ENCODE peak calls at places on chromosomes 6 and 20, in eight cellular contexts. F is tibial nerve, X is left ventricle myocardium inferior, B is Peyer's patch, S is tibial artery, H is SW 1271, U is Daoy, W is HEK293T. Y is an unnamed sample.

GRCh38 chr6:40634429-40634828 is 47.3 kb upstream of the LRFN2 start:
- DNase-seq in X (no peak), B (no peak), F (no peak), U (no peak), H (no peak), W (no peak), S (no peak), Y (no peak)

GRCh38 chr6:87742106-87742505 is 40.1 kb upstream of the AKIRIN2 start:
- DNase-seq in W (no peak), S (peak; percentile 36), H (no peak), B (peak; percentile 84), F (peak; percentile 29), U (peak; percentile 18), X (no peak), Y (no peak)

GRCh38 chr6:41786451-41787218 is 859 bp upstream of the TOMM6 start:
- DNase-seq in B (peak; percentile 93), S (peak; percentile 81), F (peak; percentile 77), W (peak; percentile 78), X (peak; percentile 92), H (peak; percentile 21), U (peak; percentile 95), Y (peak; percentile 92)

GRCh38 chr6:170037541-170038250 is 253.2 kb downstream of the DLL1 start:
- DNase-seq in B (peak; percentile 68), H (no peak), S (peak; percentile 6), X (no peak), F (no peak), W (no peak), U (peak; percentile 42), Y (no peak)

GRCh38 chr20:56566621-56567020 is 33.6 kb downstream of the FAM209B start:
- DNase-seq in F (no peak), X (no peak), S (no peak), W (peak; percentile 17), B (no peak), H (no peak), U (no peak), Y (no peak)

GRCh38 chr6:53294095-53294494 is 54.7 kb downstream of the ELOVL5 start:
- DNase-seq in S (no peak), U (peak; percentile 26), F (no peak), H (no peak), X (no peak), B (peak; percentile 65), W (peak; percentile 43), Y (peak; percentile 67)

GRCh38 chr20:4488407-4489339 is 233.0 kb upstream of the PRND start:
- DNase-seq in H (no peak), F (no peak), U (peak; percentile 63), S (no peak), X (no peak), B (no peak), W (no peak), Y (no peak)

GRCh38 chr20:12409501-12409900 is 491.8 kb downstream of the BTBD3 start:
- DNase-seq in U (no peak), H (no peak), W (no peak), X (no peak), S (no peak), B (no peak), F (no peak), Y (no peak)

GRCh38 chr20:49563015-49563980 is 4.6 kb downstream of the PTGIS start:
- DNase-seq in H (no peak), W (no peak), X (no peak), F (no peak), B (peak; percentile 13), U (no peak), S (peak; percentile 20), Y (peak; percentile 39)

GRCh38 chr20:43942661-43943285 is 28.1 kb downstream of the TOX2 start:
- DNase-seq in S (no peak), W (no peak), B (no peak), F (no peak), U (peak; percentile 45), X (no peak), H (peak; percentile 12), Y (no peak)

GRCh38 chr20:7178004-7178403 is 410.5 kb downstream of the BMP2 start:
- DNase-seq in W (no peak), B (no peak), U (no peak), X (no peak), F (no peak), S (no peak), H (no peak), Y (no peak)

GRCh38 chr6:24996145-24996836 is 60.5 kb upstream of the RIPOR2 start:
- DNase-seq in W (no peak), S (no peak), F (no peak), B (no peak), H (no peak), U (no peak), X (no peak), Y (no peak)

GRCh38 chr6:56072856-56073255 is 174.5 kb downstream of the COL21A1 start:
- DNase-seq in W (no peak), S (no peak), X (no peak), H (no peak), B (no peak), F (no peak), U (peak; percentile 17), Y (no peak)

GRCh38 chr20:19024296-19025035 is 188.0 kb upstream of the SLC24A3 start:
- DNase-seq in H (no peak), U (no peak), W (no peak), B (no peak), S (no peak), F (no peak), X (no peak), Y (no peak)

GRCh38 chr6:134278000-134278399 is 39.9 kb downstream of the SGK1 start:
- DNase-seq in F (no peak), H (no peak), W (no peak), B (no peak), X (no peak), S (no peak), U (no peak), Y (no peak)

GRCh38 chr6:109304284-109305015 is 77.8 kb downstream of the CD164 start:
- DNase-seq in S (no peak), X (no peak), B (no peak), F (no peak), U (peak; percentile 45), W (no peak), H (no peak), Y (no peak)

GRCh38 chr6:52707963-52708680 is 37.2 kb downstream of the TMEM14A start:
- DNase-seq in B (no peak), H (no peak), F (no peak), U (no peak), X (no peak), S (no peak), W (no peak), Y (no peak)

GRCh38 chr6:109799664-109800063 is 108.6 kb downstream of the FIG4 start:
- DNase-seq in B (no peak), F (no peak), X (no peak), U (peak; percentile 22), W (no peak), H (no peak), S (no peak), Y (no peak)

GRCh38 chr20:3797592-3798404 is 1.7 kb downstream of the CDC25B start:
- DNase-seq in H (no peak), W (no peak), B (no peak), F (no peak), X (no peak), U (no peak), S (no peak), Y (no peak)

GRCh38 chr20:62668441-62669027 is 26.2 kb downstream of the SLCO4A1 start:
- DNase-seq in F (peak; percentile 77), W (peak; percentile 84), H (peak; percentile 39), B (peak; percentile 85), U (peak; percentile 72), X (peak; percentile 66), S (peak; percentile 62), Y (peak; percentile 91)

GRCh38 chr6:7769702-7770101 is 43.8 kb downstream of the BMP6 start:
- DNase-seq in U (no peak), F (no peak), W (no peak), B (no peak), S (no peak), H (no peak), X (no peak), Y (no peak)

GRCh38 chr20:50057409-50058053 is 55.4 kb downstream of the UBE2V1 start:
- DNase-seq in F (no peak), B (no peak), H (no peak), X (no peak), W (no peak), S (no peak), U (no peak), Y (no peak)

Y was measured in islet precursor cell.